ENCODE peak calls at places on chromosomes 6 and 20, in six cellular contexts. O is A549, G is nucleus accumbens, L is Caki2, S is endothelial cell of umbilical vein, Z is cerebellum. U is an unnamed sample.

GRCh38 chr6:111992851-111993250 is 61.1 kb upstream of the CCN6 start:
- DNase-seq in L (no peak), O (no peak), G (no peak), S (peak), Z (no peak), U (no peak)

GRCh38 chr6:143592335-143592734 is 80.8 kb upstream of the FUCA2 start:
- DNase-seq in G (no peak), Z (no peak), O (peak), S (no peak), L (no peak), U (no peak)

GRCh38 chr6:144439016-144439415 is 153.9 kb downstream of the UTRN start:
- DNase-seq in G (no peak), Z (no peak), O (no peak), S (no peak), L (no peak), U (no peak)

GRCh38 chr20:53210931-53211330 is 238.8 kb downstream of the TSHZ2 start:
- DNase-seq in L (no peak), S (no peak), G (no peak), O (no peak), Z (no peak), U (no peak)

GRCh38 chr6:141347906-141348492 is 784.7 kb upstream of the GJE1 start:
- DNase-seq in O (no peak), G (no peak), S (no peak), Z (no peak), L (no peak), U (no peak)

GRCh38 chr6:93282521-93283031 is 136.8 kb downstream of the EPHA7 start:
- DNase-seq in S (no peak), G (no peak), O (no peak), Z (no peak), L (no peak), U (no peak)

GRCh38 chr20:37243076-37243936 is 18.3 kb downstream of the GHRH start:
- DNase-seq in O (no peak), S (no peak), Z (peak), L (no peak), G (no peak), U (no peak)

GRCh38 chr6:24922854-24923253 is 12.9 kb downstream of the RIPOR2 start:
- DNase-seq in Z (no peak), O (no peak), L (no peak), S (no peak), G (no peak), U (no peak)

GRCh38 chr20:8194721-8195120 is 62.7 kb downstream of the PLCB1 start:
- DNase-seq in L (no peak), O (no peak), G (no peak), S (no peak), Z (no peak), U (no peak)

GRCh38 chr6:90311569-90311968 is 14.9 kb upstream of the BACH2 start:
- DNase-seq in O (no peak), L (no peak), Z (no peak), G (no peak), S (no peak), U (no peak)

GRCh38 chr6:84228198-84228543 is 728 bp upstream of the CEP162 start:
- DNase-seq in O (no peak), G (no peak), L (no peak), Z (no peak), S (no peak), U (no peak)

GRCh38 chr6:90005048-90005827 is 111.0 kb downstream of the GJA10 start:
- DNase-seq in O (no peak), S (no peak), G (no peak), Z (no peak), L (no peak), U (no peak)

GRCh38 chr6:14286144-14286543 is 168.6 kb downstream of the CD83 start:
- DNase-seq in Z (no peak), S (no peak), G (no peak), L (peak), O (peak), U (no peak)

GRCh38 chr6:48563426-48563825 is 452.4 kb upstream of the PTCHD4 start:
- DNase-seq in Z (no peak), G (no peak), S (no peak), O (no peak), L (no peak), U (no peak)

GRCh38 chr20:45343445-45343866 is 4.8 kb downstream of the SDC4 start:
- DNase-seq in Z (no peak), S (no peak), G (no peak), L (no peak), O (no peak), U (no peak)

GRCh38 chr6:105357147-105357546 is 45.7 kb downstream of the PREP start:
- DNase-seq in O (no peak), Z (no peak), S (no peak), G (no peak), L (no peak), U (no peak)

GRCh38 chr20:13286600-13286999 is 65.5 kb downstream of the ISM1 start:
- DNase-seq in L (no peak), G (no peak), O (no peak), S (no peak), Z (no peak), U (peak)

GRCh38 chr6:33599413-33599911 is 19.4 kb upstream of the BAK1 start:
- DNase-seq in Z (no peak), O (peak), S (no peak), G (no peak), L (peak), U (peak)

GRCh38 chr6:130307752-130308361 is 58.0 kb upstream of the TMEM200A start:
- DNase-seq in O (peak), G (no peak), S (no peak), Z (no peak), L (peak), U (no peak)

GRCh38 chr6:145891565-145891964 is 72.6 kb downstream of the SHPRH start:
- DNase-seq in G (no peak), S (no peak), O (no peak), Z (no peak), L (no peak), U (no peak)

GRCh38 chr6:38184780-38185080 is 365.2 kb downstream of the ZFAND3 start:
- DNase-seq in S (no peak), G (peak), L (no peak), Z (no peak), O (no peak), U (no peak)

GRCh38 chr6:122778961-122779671 is 400 bp upstream of the FABP7 start:
- DNase-seq in O (no peak), L (no peak), G (peak), S (no peak), Z (peak), U (no peak)

GRCh38 chr6:148528292-148528691 is 185.7 kb downstream of the SASH1 start:
- DNase-seq in S (no peak), G (no peak), O (no peak), Z (no peak), L (no peak), U (no peak)